ENCODE peak calls at places on chromosomes 6 and 20, in nine cellular contexts. U is HCT116, C is neural progenitor cell, Y is PC-3, B is OCI-LY7, N is GM23248, S is hepatocyte, Q is GM23338, W is SK-N-SH. I is an unnamed sample.

GRCh38 chr20:63097336-63097831 is 90.6 kb upstream of the BHLHE23 start:
- DNase-seq in U (no peak), C (no peak), Y (no peak), B (no peak), N (no peak), S (no peak), Q (no peak), W (no peak), I (no peak)

GRCh38 chr6:159080217-159080976 is 35.6 kb upstream of the TAGAP start:
- DNase-seq in U (no peak), C (no peak), Y (no peak), B (peak), N (no peak), S (no peak), Q (no peak), W (no peak), I (no peak)

GRCh38 chr6:169326067-169326799 is 72.6 kb upstream of the THBS2 start:
- DNase-seq in U (peak), C (peak), Y (peak), B (no peak), N (peak), S (peak), Q (peak), W (peak), I (no peak)

GRCh38 chr6:116779569-116780164 is 14.1 kb upstream of the FAM162B start:
- DNase-seq in U (peak), C (peak), Y (peak), B (peak), N (peak), S (peak), Q (peak), W (peak), I (peak)

GRCh38 chr6:157539900-157540752 is 159.1 kb downstream of the ZDHHC14 start:
- DNase-seq in U (no peak), C (no peak), Y (no peak), B (no peak), N (no peak), S (peak), Q (no peak), W (no peak), I (no peak)

GRCh38 chr6:129612440-129612839 is 97.5 kb downstream of the ARHGAP18 start:
- DNase-seq in U (no peak), C (no peak), Y (no peak), B (no peak), N (no peak), S (no peak), Q (no peak), W (no peak), I (no peak)

GRCh38 chr6:34547921-34548644 is 8.0 kb downstream of the SPDEF start:
- DNase-seq in U (no peak), C (no peak), Y (peak), B (no peak), N (no peak), S (no peak), Q (no peak), W (no peak), I (no peak)

GRCh38 chr6:17707371-17707651 is 586 bp upstream of the NUP153 start:
- DNase-seq in U (no peak), C (no peak), Y (peak), B (no peak), N (no peak), S (no peak), Q (no peak), W (no peak), I (no peak)

GRCh38 chr6:152746172-152746553 is 4.4 kb upstream of the VIP start:
- DNase-seq in U (peak), C (no peak), Y (peak), B (no peak), N (peak), S (no peak), Q (no peak), W (no peak), I (no peak)

GRCh38 chr6:31497595-31498476 is at the start of gene MICB:
- DNase-seq in U (peak), C (peak), Y (peak), B (peak), N (peak), S (peak), Q (peak), W (peak), I (peak)

GRCh38 chr6:31493875-31494694 is 3.9 kb upstream of the MICB start:
- DNase-seq in U (peak), C (peak), Y (peak), B (peak), N (peak), S (peak), Q (peak), W (peak), I (peak)

GRCh38 chr6:31495580-31495979 is 2.4 kb upstream of the MICB start:
- DNase-seq in U (no peak), C (no peak), Y (peak), B (peak), N (peak), S (no peak), Q (no peak), W (no peak), I (no peak)

GRCh38 chr6:31498748-31499147 is 803 bp downstream of the MICB start:
- DNase-seq in U (no peak), C (peak), Y (peak), B (no peak), N (peak), S (peak), Q (peak), W (no peak), I (no peak)
- H3K4me3 ChIP-seq in U (peak), C (peak), Y (peak), B (no peak), N (peak), S (no peak), Q (peak), W (peak), I (no peak)

GRCh38 chr20:46463852-46464251 is 49.5 kb downstream of the ZNF334 start:
- DNase-seq in U (no peak), C (no peak), Y (no peak), B (no peak), N (no peak), S (no peak), Q (no peak), W (no peak), I (no peak)

GRCh38 chr20:46464451-46464850 is 48.9 kb downstream of the ZNF334 start:
- DNase-seq in U (no peak), C (no peak), Y (no peak), B (no peak), N (no peak), S (no peak), Q (no peak), W (peak), I (no peak)

DNA sequence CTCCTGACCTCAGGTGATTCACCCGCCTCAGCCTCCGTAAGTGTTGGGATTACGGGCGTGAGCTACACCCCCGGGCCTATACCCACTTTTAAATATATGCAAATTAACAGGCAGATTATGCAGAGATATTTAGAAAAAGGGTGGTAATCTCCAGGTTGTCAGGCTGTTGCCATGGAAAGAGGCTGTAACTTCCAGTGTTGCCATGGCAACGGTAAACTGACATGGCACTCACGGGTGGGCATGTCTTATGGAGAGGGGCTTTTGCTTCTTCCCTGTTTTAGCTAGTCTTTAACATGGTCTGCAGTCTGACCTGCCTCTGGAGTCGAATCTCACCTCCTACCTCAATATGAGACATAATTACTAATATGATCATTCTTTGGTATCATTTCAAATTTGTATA is 44.9 kb downstream of the ZNF334 start:
- DNase-seq in U (no peak), C (peak), Y (no peak), B (no peak), N (no peak), S (no peak), Q (peak), W (no peak), I (no peak)
- TF ChIP-seq EZH2phosphoT487 in U (no peak), C (no peak), Y (no peak), B (no peak), N (no peak), S (no peak), Q (no peak), W (no peak), I (no peak)

DNA sequence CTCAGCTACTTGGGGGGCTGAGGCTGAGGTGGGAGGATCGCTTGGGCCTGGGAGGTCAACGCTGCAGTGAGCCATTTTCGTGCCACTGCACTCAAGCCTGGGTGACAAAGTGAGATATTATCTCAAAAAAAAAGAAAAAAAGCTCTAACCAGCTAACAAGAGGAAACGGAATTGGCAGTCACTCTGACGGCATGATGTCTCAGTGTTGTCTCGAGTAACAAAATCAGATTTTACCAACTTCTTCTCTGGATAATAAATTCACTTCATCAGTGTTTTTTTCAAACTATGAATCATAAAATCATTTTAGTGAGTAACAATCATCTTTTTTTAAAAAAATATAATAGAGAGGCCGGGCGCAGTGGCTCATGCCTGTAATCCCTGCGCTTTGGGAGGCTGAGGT is 12.6 kb downstream of the KIF16B start:
- DNase-seq in U (no peak), C (no peak), Y (peak), B (no peak), N (no peak), S (no peak), Q (no peak), W (no peak), I (no peak)
- H3K4me3 ChIP-seq in U (no peak), C (no peak), Y (no peak), B (no peak), N (no peak), S (no peak), Q (no peak), W (no peak), I (no peak)

GRCh38 chr6:1654095-1654494 is 44.4 kb downstream of the FOXC1 start:
- DNase-seq in U (no peak), C (no peak), Y (no peak), B (no peak), N (no peak), S (no peak), Q (no peak), W (no peak), I (no peak)

GRCh38 chr6:1652842-1653241 is 43.1 kb downstream of the FOXC1 start:
- DNase-seq in U (no peak), C (no peak), Y (no peak), B (no peak), N (no peak), S (no peak), Q (no peak), W (no peak), I (no peak)

GRCh38 chr6:1659816-1660215 is 50.1 kb downstream of the FOXC1 start:
- DNase-seq in U (no peak), C (no peak), Y (no peak), B (no peak), N (no peak), S (no peak), Q (no peak), W (no peak), I (no peak)

GRCh38 chr6:1658212-1659005 is 48.7 kb downstream of the FOXC1 start:
- DNase-seq in U (no peak), C (no peak), Y (no peak), B (no peak), N (no peak), S (no peak), Q (no peak), W (no peak), I (no peak)

GRCh38 chr6:1657116-1657776 is 47.5 kb downstream of the FOXC1 start:
- DNase-seq in U (no peak), C (no peak), Y (no peak), B (no peak), N (no peak), S (no peak), Q (no peak), W (no peak), I (no peak)
- TF ChIP-seq EZH2phosphoT487 in U (no peak), C (no peak), Y (no peak), B (no peak), N (no peak), S (no peak), Q (no peak), W (no peak), I (no peak)